ENCODE peak calls at places on chromosomes 4 and X, in seven cellular contexts. E, L, H, I, D, W and R are unnamed samples.

GRCh38 chr4:121594796-121595526 is 101.8 kb downstream of the ANXA5 start:
- DNase-seq in E (no peak), L (no peak), H (peak), I (peak), D (peak), W (peak), R (peak)

GRCh38 chr4:140296335-140296753 is 77.1 kb upstream of the SCOC start:
- DNase-seq in E (peak), L (no peak), H (peak), I (peak), D (peak), W (peak), R (peak)

GRCh38 chr4:88646528-88647280 is 50.9 kb downstream of the NAP1L5 start:
- DNase-seq in E (no peak), L (no peak), H (no peak), I (no peak), D (no peak), W (no peak), R (no peak)

GRCh38 chr4:177632481-177632880 is 190.2 kb upstream of the AGA start:
- DNase-seq in E (no peak), L (no peak), H (no peak), I (peak), D (no peak), W (no peak), R (no peak)

GRCh38 chr4:143411527-143412480 is 75.1 kb downstream of the GAB1 start:
- DNase-seq in E (no peak), L (no peak), H (peak), I (peak), D (peak), W (no peak), R (no peak)

GRCh38 chrX:28802625-28803024 is 215.4 kb downstream of the IL1RAPL1 start:
- DNase-seq in E (no peak), L (no peak), H (no peak), I (peak), D (peak), W (no peak), R (no peak)

GRCh38 chrX:106415276-106415895 is 196.4 kb upstream of the RADX start:
- DNase-seq in E (no peak), L (no peak), H (peak), I (peak), D (peak), W (no peak), R (peak)

GRCh38 chr4:97942137-97942536 is 201.1 kb downstream of the STPG2 start:
- DNase-seq in E (no peak), L (no peak), H (no peak), I (no peak), D (peak), W (peak), R (no peak)

GRCh38 chrX:110418220-110418856 is 59.7 kb downstream of the RTL9 start:
- DNase-seq in E (no peak), L (no peak), H (peak), I (peak), D (peak), W (no peak), R (peak)

GRCh38 chr4:2788532-2789103 is 4.3 kb upstream of the SH3BP2 start:
- DNase-seq in E (no peak), L (no peak), H (peak), I (peak), D (no peak), W (peak), R (no peak)

GRCh38 chr4:55512922-55513571 is 33.7 kb downstream of the CLOCK start:
- DNase-seq in E (no peak), L (no peak), H (no peak), I (no peak), D (peak), W (no peak), R (no peak)

GRCh38 chr4:7335363-7336066 is 99.2 kb downstream of the PSAPL1 start:
- DNase-seq in E (peak), L (no peak), H (peak), I (peak), D (peak), W (peak), R (peak)

GRCh38 chr4:65777270-65777669 is 107.0 kb upstream of the EPHA5 start:
- DNase-seq in E (no peak), L (no peak), H (no peak), I (no peak), D (no peak), W (no peak), R (no peak)

GRCh38 chr4:47577779-47578553 is 92.9 kb downstream of the ATP10D start:
- DNase-seq in E (no peak), L (no peak), H (no peak), I (peak), D (peak), W (no peak), R (no peak)

GRCh38 chrX:2697741-2698294 is 6.7 kb downstream of the CD99 start:
- DNase-seq in E (no peak), L (no peak), H (no peak), I (no peak), D (peak), W (no peak), R (no peak)

GRCh38 chrX:21658152-21658737 is at the start of gene KLHL34:
- DNase-seq in E (peak), L (no peak), H (no peak), I (no peak), D (no peak), W (no peak), R (no peak)

GRCh38 chr4:168844261-168845039 is 165.6 kb downstream of the CBR4 start:
- DNase-seq in E (no peak), L (no peak), H (no peak), I (no peak), D (no peak), W (no peak), R (no peak)

GRCh38 chrX:87338510-87338909 is 179.1 kb upstream of the KLHL4 start:
- DNase-seq in E (no peak), L (no peak), H (peak), I (peak), D (peak), W (peak), R (peak)

GRCh38 chr4:143262838-143263237 is 73.8 kb upstream of the GAB1 start:
- DNase-seq in E (no peak), L (no peak), H (no peak), I (peak), D (no peak), W (no peak), R (no peak)

GRCh38 chrX:103356023-103356798 is at the start of gene TCEAL9:
- DNase-seq in E (peak), L (no peak), H (peak), I (peak), D (peak), W (peak), R (peak)

GRCh38 chr4:70183168-70183939 is 12.2 kb upstream of the ODAM start:
- DNase-seq in E (peak), L (no peak), H (peak), I (peak), D (peak), W (peak), R (peak)

GRCh38 chr4:13611283-13611842 is 16.2 kb downstream of the BOD1L1 start:
- DNase-seq in E (peak), L (no peak), H (no peak), I (peak), D (peak), W (no peak), R (no peak)

GRCh38 chr4:7434766-7435150 is at the start of gene PSAPL1:
- DNase-seq in E (peak), L (no peak), H (peak), I (peak), D (no peak), W (peak), R (peak)

GRCh38 chr4:724131-724530 is 18.5 kb downstream of the PCGF3 start:
- DNase-seq in E (peak), L (no peak), H (no peak), I (no peak), D (no peak), W (no peak), R (no peak)

GRCh38 chr4:48112017-48112667 is 21.9 kb downstream of the TXK start:
- DNase-seq in E (no peak), L (no peak), H (no peak), I (peak), D (peak), W (no peak), R (no peak)

GRCh38 chr4:7945709-7946380 is 6.2 kb upstream of the AFAP1 start:
- DNase-seq in E (no peak), L (no peak), H (no peak), I (no peak), D (no peak), W (no peak), R (no peak)

GRCh38 chr4:155543126-155543765 is 123.4 kb upstream of the GUCY1A1 start:
- DNase-seq in E (no peak), L (no peak), H (peak), I (peak), D (peak), W (peak), R (no peak)

GRCh38 chrX:80550722-80551121 is 130.5 kb downstream of the TENT5D start:
- DNase-seq in E (no peak), L (no peak), H (peak), I (no peak), D (no peak), W (peak), R (peak)

GRCh38 chr4:23811045-23811620 is 78.7 kb downstream of the PPARGC1A start:
- DNase-seq in E (no peak), L (no peak), H (no peak), I (no peak), D (no peak), W (no peak), R (no peak)

GRCh38 chrX:107154787-107155620 is 36.4 kb upstream of the RBM41 start:
- DNase-seq in E (no peak), L (no peak), H (no peak), I (no peak), D (peak), W (no peak), R (peak)

GRCh38 chrX:51894697-51895336 is 1.4 kb downstream of the MAGED1 start:
- DNase-seq in E (peak), L (no peak), H (peak), I (peak), D (peak), W (no peak), R (no peak)

GRCh38 chrX:118117069-118117405 is 427 bp upstream of the KLHL13 start:
- DNase-seq in E (no peak), L (no peak), H (no peak), I (peak), D (no peak), W (no peak), R (no peak)

GRCh38 chrX:130669233-130669632 is 233.8 kb downstream of the ENOX2 start:
- DNase-seq in E (no peak), L (no peak), H (peak), I (peak), D (peak), W (peak), R (no peak)

GRCh38 chr4:118799235-118799932 is 36.5 kb downstream of the SEC24D start:
- DNase-seq in E (no peak), L (no peak), H (no peak), I (no peak), D (no peak), W (no peak), R (no peak)